ENCODE peak calls at places on chromosomes 12 and 14, in six cellular contexts. B, Q, S, M, C and Y are unnamed samples.

GRCh38 chr12:57621497-57622292 is 10.5 kb downstream of the ARHGEF25 start:
- DNase-seq in B (peak), Q (peak), S (peak), M (no peak), C (peak), Y (peak)

GRCh38 chr12:25106818-25107217 is 88.1 kb downstream of the DNAI7 start:
- DNase-seq in B (no peak), Q (no peak), S (no peak), M (no peak), C (no peak), Y (no peak)

GRCh38 chr14:65927871-65928270 is 515.3 kb downstream of the FUT8 start:
- DNase-seq in B (no peak), Q (peak), S (no peak), M (no peak), C (peak), Y (no peak)

GRCh38 chr14:102779574-102780315 is 2.5 kb downstream of the TRAF3 start:
- DNase-seq in B (no peak), Q (no peak), S (no peak), M (no peak), C (peak), Y (no peak)

GRCh38 chr14:68363841-68364711 is 428.8 kb downstream of the ZFP36L1 start:
- DNase-seq in B (peak), Q (no peak), S (peak), M (no peak), C (peak), Y (no peak)

GRCh38 chr14:61598980-61599379 is 96.3 kb upstream of the HIF1A start:
- DNase-seq in B (no peak), Q (no peak), S (no peak), M (no peak), C (no peak), Y (no peak)

GRCh38 chr12:25590021-25590721 is 37.1 kb upstream of the LMNTD1 start:
- DNase-seq in B (no peak), Q (no peak), S (no peak), M (no peak), C (no peak), Y (no peak)

GRCh38 chr14:93396456-93396855 is 34.3 kb upstream of the UNC79 start:
- DNase-seq in B (no peak), Q (no peak), S (no peak), M (no peak), C (no peak), Y (no peak)

GRCh38 chr14:103155013-103155412 is 31.8 kb downstream of the TNFAIP2 start:
- DNase-seq in B (peak), Q (peak), S (peak), M (no peak), C (no peak), Y (no peak)

GRCh38 chr12:10618338-10618987 is 5.1 kb upstream of the MAGOHB start:
- DNase-seq in B (no peak), Q (no peak), S (no peak), M (no peak), C (no peak), Y (no peak)

GRCh38 chr12:120546050-120546386 is 11.9 kb downstream of the RNF10 start:
- DNase-seq in B (no peak), Q (no peak), S (no peak), M (no peak), C (no peak), Y (no peak)

GRCh38 chr12:82687020-82687951 is 580 bp downstream of the TMTC2 start:
- DNase-seq in B (peak), Q (peak), S (peak), M (no peak), C (peak), Y (peak)

GRCh38 chr12:108325549-108325948 is 13.6 kb downstream of the CMKLR1 start:
- DNase-seq in B (no peak), Q (no peak), S (no peak), M (no peak), C (peak), Y (no peak)

GRCh38 chr12:1719139-1719538 is 28.3 kb downstream of the ADIPOR2 start:
- DNase-seq in B (no peak), Q (no peak), S (no peak), M (no peak), C (no peak), Y (no peak)

GRCh38 chr12:71024281-71024680 is 103.7 kb upstream of the PTPRR start:
- DNase-seq in B (no peak), Q (no peak), S (no peak), M (no peak), C (no peak), Y (no peak)

GRCh38 chr12:7091171-7091570 is 1.1 kb downstream of the C1R start:
- DNase-seq in B (no peak), Q (no peak), S (no peak), M (no peak), C (no peak), Y (no peak)

GRCh38 chr12:40921563-40922163 is 229.4 kb downstream of the CNTN1 start:
- DNase-seq in B (no peak), Q (no peak), S (no peak), M (no peak), C (no peak), Y (no peak)

GRCh38 chr12:22978962-22979361 is 354.0 kb downstream of the ETNK1 start:
- DNase-seq in B (no peak), Q (no peak), S (no peak), M (no peak), C (no peak), Y (no peak)

GRCh38 chr12:12713932-12714275 is 3.3 kb upstream of the CDKN1B start:
- DNase-seq in B (no peak), Q (no peak), S (no peak), M (no peak), C (no peak), Y (no peak)

GRCh38 chr12:12715128-12715458 is 2.1 kb upstream of the CDKN1B start:
- DNase-seq in B (no peak), Q (no peak), S (no peak), M (no peak), C (no peak), Y (no peak)

GRCh38 chr12:12715459-12716150 is 1.6 kb upstream of the CDKN1B start:
- DNase-seq in B (no peak), Q (no peak), S (no peak), M (no peak), C (no peak), Y (no peak)

GRCh38 chr12:12716151-12716844 is 870 bp upstream of the CDKN1B start:
- DNase-seq in B (no peak), Q (no peak), S (no peak), M (no peak), C (no peak), Y (peak)

DNA sequence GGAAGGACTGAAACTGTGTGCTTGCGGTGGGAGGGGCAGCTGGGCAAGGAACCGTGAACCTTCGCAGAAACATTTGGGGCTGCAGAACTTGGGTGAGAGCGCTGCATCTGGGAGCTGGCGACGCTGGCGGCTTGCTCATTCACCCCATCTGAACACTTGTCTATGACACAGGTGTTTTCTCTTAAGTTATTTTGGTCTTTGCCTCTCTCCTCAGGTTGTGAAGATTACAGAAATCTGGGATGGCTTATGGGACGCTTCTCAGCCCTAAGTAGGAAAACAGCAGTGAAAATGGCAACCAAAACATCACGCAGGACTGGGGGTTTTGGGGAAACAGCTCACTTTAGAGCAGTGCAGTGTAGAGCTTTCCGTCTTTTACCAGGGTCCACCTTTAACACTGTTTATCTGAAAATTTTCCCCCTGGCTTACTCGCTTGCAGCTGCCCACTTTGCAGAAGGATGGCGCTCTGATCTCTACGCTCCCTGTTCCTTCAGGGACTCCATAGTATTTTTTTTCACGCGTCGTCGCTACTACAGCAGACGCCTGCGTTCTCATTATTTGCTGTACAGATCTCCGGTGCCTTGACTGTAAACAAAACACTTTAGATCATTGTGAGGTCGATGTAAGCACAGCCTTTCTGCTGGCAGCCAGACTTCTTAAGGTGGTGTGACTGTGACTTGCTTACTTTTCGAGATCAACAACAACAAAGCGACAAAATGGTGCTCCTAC is 2.7 kb upstream of the CDKN1B start:
- DNase-seq in B (peak), Q (peak), S (no peak), M (no peak), C (peak), Y (peak)
- TF ChIP-seq POLR2AphosphoS5 in B (no peak), Q (peak), S (peak), M (no peak), C (peak), Y (peak)

GRCh38 chr12:570237-570925 is 92.9 kb downstream of the NINJ2 start:
- DNase-seq in B (peak), Q (peak), S (peak), M (no peak), C (peak), Y (peak)
- TF ChIP-seq POLR2AphosphoS5 in B (peak), Q (peak), S (peak), M (no peak), C (peak), Y (peak)

GRCh38 chr12:89349814-89350213 is 2.5 kb downstream of the DUSP6 start:
- DNase-seq in B (no peak), Q (no peak), S (peak), M (no peak), C (no peak), Y (peak)
- TF ChIP-seq POLR2AphosphoS5 in B (peak), Q (peak), S (peak), M (no peak), C (peak), Y (peak)

DNA sequence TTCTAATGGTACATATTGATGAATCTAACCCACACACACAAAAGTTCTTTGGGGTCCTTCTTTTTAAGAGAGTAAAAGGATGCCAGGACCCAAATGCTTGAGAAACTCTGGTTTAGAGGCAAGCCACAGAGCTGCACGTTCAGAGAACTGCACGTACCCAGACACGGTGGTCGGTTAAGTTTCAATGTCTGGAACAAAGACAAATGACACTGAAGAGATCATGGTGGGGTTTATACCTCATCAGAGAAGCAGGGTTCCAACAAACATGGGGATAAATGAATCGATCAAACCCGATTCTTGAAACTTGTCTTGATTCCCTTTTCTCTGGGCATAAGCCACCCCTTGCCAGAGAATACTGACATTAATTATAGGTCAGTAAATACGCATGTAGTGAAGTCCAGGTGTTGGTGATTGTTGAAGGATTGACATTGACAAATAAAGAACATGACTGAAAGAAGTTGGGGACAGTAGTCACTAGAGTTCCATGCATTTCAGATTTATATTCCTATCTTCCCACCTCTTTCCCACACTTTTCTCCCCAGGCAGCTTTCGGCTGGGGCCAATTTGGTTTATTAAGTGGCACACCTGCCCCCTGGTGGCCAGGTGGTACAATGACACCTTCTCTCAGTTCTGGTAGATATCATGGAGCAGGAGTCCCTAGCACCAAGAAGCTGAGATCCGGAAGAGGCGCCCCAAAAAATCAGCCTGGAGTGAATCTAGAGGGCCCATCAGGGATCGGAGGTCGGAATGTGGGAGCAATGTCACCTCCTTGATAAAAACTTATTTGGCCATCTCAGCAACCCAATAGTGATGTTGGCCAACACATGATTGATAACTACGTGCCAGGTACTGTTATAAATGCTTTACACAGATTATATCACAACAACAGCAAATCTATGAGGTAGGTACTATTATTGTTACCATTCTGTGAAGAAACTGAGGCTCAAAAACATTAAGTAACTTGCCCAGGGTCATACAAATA is 17.8 kb upstream of the HDAC7 start:
- DNase-seq in B (no peak), Q (peak), S (peak), M (no peak), C (peak), Y (peak)
- TF ChIP-seq POLR2AphosphoS5 in B (no peak), Q (no peak), S (no peak), M (no peak), C (peak), Y (peak)

GRCh38 chr14:35046048-35046750 is at the start of gene FAM177A1:
- DNase-seq in B (peak), Q (peak), S (peak), M (no peak), C (peak), Y (peak)
- TF ChIP-seq POLR2AphosphoS5 in B (peak), Q (peak), S (peak), M (peak), C (peak), Y (peak)

GRCh38 chr12:69739287-69740191 is 879 bp downstream of the RAB3IP start:
- DNase-seq in B (peak), Q (peak), S (peak), M (peak), C (peak), Y (peak)
- TF ChIP-seq POLR2AphosphoS5 in B (no peak), Q (no peak), S (no peak), M (no peak), C (peak), Y (peak)

GRCh38 chr12:67885370-67886169 is 103.7 kb upstream of the IFNG-AS1 start:
- DNase-seq in B (no peak), Q (no peak), S (peak), M (no peak), C (no peak), Y (no peak)
- TF ChIP-seq POLR2AphosphoS5 in B (no peak), Q (no peak), S (no peak), M (no peak), C (no peak), Y (no peak)

GRCh38 chr12:90398437-90398836 is 556.5 kb downstream of the CCER1 start:
- DNase-seq in B (no peak), Q (no peak), S (no peak), M (no peak), C (no peak), Y (no peak)
- TF ChIP-seq POLR2AphosphoS5 in B (no peak), Q (no peak), S (no peak), M (no peak), C (no peak), Y (no peak)